ENCODE peak calls at places on chromosome 2, in six cellular contexts. F is IMR-90, T is prostate gland, A is thyroid gland, Q is Caco-2, U is AG04450. Z is an unnamed sample.

GRCh38 chr2:102289129-102289528 is 22.2 kb upstream of the IL1RL1 start:
- DNase-seq in F (peak), T (no peak), A (no peak), Q (no peak), U (no peak), Z (peak)

GRCh38 chr2:120864981-120865380 is 129.3 kb downstream of the GLI2 start:
- DNase-seq in F (peak), T (no peak), A (no peak), Q (no peak), U (no peak), Z (no peak)

GRCh38 chr2:64327510-64328414 is 126.2 kb upstream of the LGALSL start:
- DNase-seq in F (no peak), T (peak), A (peak), Q (no peak), U (no peak), Z (peak)

GRCh38 chr2:205024822-205025518 is 479.7 kb downstream of the PARD3B start:
- DNase-seq in F (peak), T (no peak), A (peak), Q (no peak), U (peak), Z (peak)

GRCh38 chr2:200596774-200597173 is 11.0 kb downstream of the AOX1 start:
- DNase-seq in F (no peak), T (no peak), A (no peak), Q (peak), U (no peak), Z (no peak)

GRCh38 chr2:188776634-188777033 is 197.5 kb upstream of the COL3A1 start:
- DNase-seq in F (peak), T (no peak), A (no peak), Q (no peak), U (no peak), Z (peak)

GRCh38 chr2:50722828-50723227 is 309.1 kb downstream of the NRXN1 start:
- DNase-seq in F (no peak), T (no peak), A (no peak), Q (no peak), U (no peak), Z (no peak)

GRCh38 chr2:168552450-168552856 is 96.4 kb downstream of the CERS6 start:
- DNase-seq in F (no peak), T (no peak), A (no peak), Q (no peak), U (no peak), Z (no peak)

GRCh38 chr2:201120500-201120899 is 4.5 kb downstream of the CFLAR start:
- DNase-seq in F (no peak), T (no peak), A (no peak), Q (no peak), U (no peak), Z (no peak)

GRCh38 chr2:71510196-71510807 is 56.9 kb downstream of the DYSF start:
- DNase-seq in F (peak), T (peak), A (peak), Q (peak), U (peak), Z (peak)

GRCh38 chr2:105439130-105439529 is 40.3 kb upstream of the FHL2 start:
- DNase-seq in F (no peak), T (no peak), A (no peak), Q (no peak), U (no peak), Z (no peak)

GRCh38 chr2:26463252-26464207 is 14.4 kb downstream of the OTOF start:
- DNase-seq in F (no peak), T (no peak), A (no peak), Q (peak), U (no peak), Z (no peak)

GRCh38 chr2:66822186-66822585 is 387.3 kb downstream of the MEIS1 start:
- DNase-seq in F (no peak), T (no peak), A (no peak), Q (no peak), U (no peak), Z (no peak)

GRCh38 chr2:32743480-32744236 is 115.8 kb downstream of the TTC27 start:
- DNase-seq in F (peak), T (no peak), A (no peak), Q (no peak), U (peak), Z (no peak)

GRCh38 chr2:84537251-84537650 is 21.0 kb downstream of the DNAH6 start:
- DNase-seq in F (peak), T (no peak), A (no peak), Q (no peak), U (no peak), Z (no peak)

GRCh38 chr2:172709566-172710291 is 25.9 kb upstream of the RAPGEF4 start:
- DNase-seq in F (no peak), T (no peak), A (no peak), Q (no peak), U (no peak), Z (no peak)

GRCh38 chr2:73069855-73070650 is 1.5 kb downstream of the SFXN5 start:
- DNase-seq in F (peak), T (no peak), A (no peak), Q (no peak), U (no peak), Z (no peak)

GRCh38 chr2:178910005-178910404 is 102.8 kb upstream of the TTN start:
- DNase-seq in F (no peak), T (no peak), A (no peak), Q (no peak), U (no peak), Z (no peak)

GRCh38 chr2:107412209-107412904 is 414.3 kb upstream of the RGPD4 start:
- DNase-seq in F (no peak), T (no peak), A (no peak), Q (no peak), U (no peak), Z (peak)

GRCh38 chr2:47867205-47867604 is 39.1 kb downstream of the FBXO11 start:
- DNase-seq in F (peak), T (no peak), A (peak), Q (no peak), U (no peak), Z (peak)

DNA sequence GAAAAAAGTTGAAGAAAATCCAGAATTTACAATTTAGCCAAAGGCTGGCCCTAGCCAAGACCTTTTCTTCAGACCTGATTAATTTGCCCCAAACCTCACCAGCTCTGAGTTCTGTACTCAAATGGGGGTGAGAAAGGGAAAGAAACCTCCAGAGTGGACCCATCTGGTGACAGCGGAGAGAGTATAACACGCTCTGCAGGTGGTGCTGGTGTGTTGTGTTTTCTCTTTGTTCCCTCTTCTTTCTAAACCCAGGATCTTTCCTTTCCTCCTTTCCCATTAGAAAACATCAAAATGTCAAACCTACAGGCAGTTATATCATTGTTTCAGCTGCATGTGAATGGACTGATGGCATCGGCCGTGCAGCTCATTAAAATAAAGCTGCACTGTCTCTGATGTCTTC is 253.3 kb upstream of the SP5 start:
- DNase-seq in F (no peak), T (no peak), A (no peak), Q (no peak), U (no peak), Z (no peak)
- TF ChIP-seq CTCF in F (no peak), T (no peak), A (no peak), Q (peak), U (no peak), Z (no peak)

GRCh38 chr2:57758686-57759085 is 287.9 kb upstream of the VRK2 start:
- DNase-seq in F (no peak), T (no peak), A (no peak), Q (no peak), U (no peak), Z (no peak)
- H3K4me3 ChIP-seq in F (no peak), T (no peak), A (no peak), Q (no peak), U (no peak), Z (no peak)

GRCh38 chr2:160110674-160111239 is 48.3 kb upstream of the PLA2R1 start:
- DNase-seq in F (no peak), T (no peak), A (peak), Q (no peak), U (no peak), Z (no peak)

GRCh38 chr2:160109939-160110673 is 47.7 kb upstream of the PLA2R1 start:
- DNase-seq in F (peak), T (peak), A (peak), Q (peak), U (peak), Z (peak)

GRCh38 chr2:160109243-160109642 is 46.8 kb upstream of the PLA2R1 start:
- DNase-seq in F (no peak), T (no peak), A (no peak), Q (no peak), U (no peak), Z (no peak)

GRCh38 chr2:160114020-160114419 is 51.6 kb upstream of the PLA2R1 start:
- DNase-seq in F (no peak), T (no peak), A (no peak), Q (no peak), U (no peak), Z (no peak)

DNA sequence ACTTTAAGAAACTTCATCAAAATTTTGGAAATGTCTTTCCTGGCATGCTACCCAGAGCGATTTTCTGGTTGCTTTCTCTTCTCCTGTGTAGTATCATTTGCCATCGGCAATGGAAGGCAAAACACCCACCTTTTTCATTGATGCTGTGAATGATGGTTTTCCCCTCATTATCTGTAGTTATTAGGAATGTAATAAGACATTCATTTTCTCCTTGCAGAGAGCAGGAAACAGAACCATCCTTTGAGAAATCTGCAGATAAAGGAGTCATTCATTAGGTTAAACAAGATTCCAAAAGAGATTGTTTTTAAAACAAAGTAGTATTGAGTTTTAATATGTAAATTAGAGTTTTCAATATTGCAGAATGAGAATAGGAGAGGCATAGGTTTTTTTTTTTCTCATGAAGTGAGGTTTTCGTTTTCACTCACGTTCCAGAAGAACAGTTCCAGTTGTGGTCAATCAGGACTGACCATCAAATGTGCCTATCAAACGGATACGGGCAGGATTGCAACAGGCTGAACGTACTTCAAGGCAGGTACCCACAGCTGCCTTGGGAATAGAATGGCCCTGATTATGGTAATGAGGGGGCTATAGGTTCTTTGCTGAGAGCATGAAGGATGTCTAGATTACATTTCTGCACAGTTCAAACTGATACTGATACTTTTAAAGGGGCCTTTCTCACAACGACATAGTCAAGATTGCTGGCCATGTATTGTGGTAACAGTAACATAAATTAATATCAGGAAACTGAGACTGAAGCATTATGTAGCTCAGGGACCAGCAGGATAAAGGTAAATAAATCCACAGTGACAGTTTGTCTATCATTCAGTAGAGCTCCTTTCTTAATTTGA is 49.8 kb upstream of the PLA2R1 start:
- DNase-seq in F (no peak), T (no peak), A (no peak), Q (no peak), U (no peak), Z (no peak)
- TF ChIP-seq CTCF in F (no peak), T (no peak), A (no peak), Q (no peak), U (no peak), Z (no peak)

GRCh38 chr2:79026061-79026460 is 559 bp downstream of the REG3G start:
- DNase-seq in F (no peak), T (no peak), A (no peak), Q (no peak), U (no peak), Z (no peak)

GRCh38 chr2:79025421-79025820 is at the start of gene REG3G:
- DNase-seq in F (no peak), T (no peak), A (no peak), Q (no peak), U (no peak), Z (no peak)
- H3K4me3 ChIP-seq in F (no peak), T (no peak), A (no peak), Q (no peak), U (no peak), Z (no peak)

DNA sequence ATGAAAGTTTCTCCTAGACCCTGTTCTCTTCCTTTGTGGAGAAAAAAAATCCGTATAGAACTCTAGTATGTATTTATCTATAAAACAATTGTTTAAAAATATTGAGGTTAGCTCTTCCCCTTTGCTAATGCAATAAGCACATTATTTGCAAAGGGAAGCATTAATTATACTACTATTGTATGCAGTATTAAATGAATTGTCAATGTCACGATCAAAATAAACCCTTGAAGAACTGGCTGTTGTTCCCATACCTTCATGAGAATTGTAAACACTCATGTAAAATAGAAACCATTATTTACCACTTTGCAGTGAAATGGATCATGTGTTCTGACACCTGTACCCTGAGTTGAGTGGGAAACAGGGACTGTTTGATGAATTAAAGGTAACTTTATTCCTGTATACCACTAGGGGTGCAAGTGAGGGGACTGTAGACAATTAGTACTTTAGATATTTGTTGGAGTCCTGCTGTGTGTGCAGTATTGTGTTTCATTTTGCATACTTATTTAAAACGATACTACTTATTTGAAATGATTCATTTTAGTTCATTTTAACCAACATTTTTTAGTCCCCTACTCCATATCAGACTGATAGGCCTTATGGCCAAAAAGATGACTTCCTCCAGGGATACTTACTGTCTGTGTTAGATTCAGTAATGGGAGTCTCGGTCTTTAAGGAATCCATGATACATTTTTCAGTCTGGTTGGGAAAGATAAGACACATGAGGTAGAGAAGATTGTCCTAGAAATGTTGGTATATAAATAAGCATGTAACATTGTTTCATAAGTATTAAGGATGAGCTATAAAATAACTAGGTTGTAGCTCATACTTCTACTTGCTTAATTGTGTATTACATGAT is 7.9 kb downstream of the PKP4 start:
- DNase-seq in F (peak), T (no peak), A (no peak), Q (no peak), U (no peak), Z (peak)
- TF ChIP-seq CTCF in F (peak), T (no peak), A (peak), Q (peak), U (peak), Z (peak)

GRCh38 chr2:12721571-12722444 is 5.1 kb downstream of the TRIB2 start:
- DNase-seq in F (peak), T (no peak), A (no peak), Q (no peak), U (no peak), Z (peak)

GRCh38 chr2:12718662-12719399 is 2.1 kb downstream of the TRIB2 start:
- DNase-seq in F (no peak), T (no peak), A (peak), Q (no peak), U (no peak), Z (peak)

GRCh38 chr2:12719400-12720104 is 2.8 kb downstream of the TRIB2 start:
- DNase-seq in F (peak), T (no peak), A (no peak), Q (no peak), U (no peak), Z (peak)

GRCh38 chr2:12720181-12720580 is 3.4 kb downstream of the TRIB2 start:
- DNase-seq in F (peak), T (no peak), A (no peak), Q (no peak), U (no peak), Z (peak)

DNA sequence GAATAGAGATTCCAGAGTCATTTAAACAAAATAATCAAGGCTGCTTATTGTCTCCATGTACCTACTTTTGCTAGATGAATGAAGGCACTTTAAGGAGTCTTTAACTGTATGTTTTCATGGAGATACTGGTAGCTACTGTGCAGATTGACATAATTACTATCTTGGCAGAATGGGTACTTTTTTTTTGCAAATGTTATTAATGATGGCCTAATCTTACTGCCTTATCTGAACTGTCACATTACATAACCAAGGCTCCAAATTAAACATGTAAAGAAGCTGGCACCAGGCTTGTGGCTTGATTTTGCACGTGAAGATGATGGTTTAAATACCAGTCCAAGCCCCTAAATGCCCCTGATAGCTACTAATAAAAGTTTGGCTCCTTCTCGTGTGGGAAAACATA is 4.0 kb downstream of the TRIB2 start:
- DNase-seq in F (no peak), T (no peak), A (no peak), Q (no peak), U (no peak), Z (no peak)
- H3K4me3 ChIP-seq in F (peak), T (peak), A (no peak), Q (no peak), U (peak), Z (peak)